ENCODE peak calls at places on chromosomes 6 and 20, in seven cellular contexts. F is H9, D is cardiac muscle cell, P is stomach, K is astrocyte, I is D721Med, B is GM10248. H is an unnamed sample.

GRCh38 chr20:7650481-7650880 is 289.8 kb downstream of the HAO1 start:
- DNase-seq in F (no peak), D (peak; percentile 2), P (no peak), K (peak; percentile 97), I (no peak), B (no peak), H (no peak)

GRCh38 chr20:62308102-62308822 is 5.5 kb downstream of the ADRM1 start:
- DNase-seq in F (no peak), D (no peak), P (no peak), K (no peak), I (no peak), B (no peak), H (no peak)

GRCh38 chr6:111242452-111242851 is 155.1 kb downstream of the SLC16A10 start:
- DNase-seq in F (no peak), D (no peak), P (no peak), K (peak; percentile 88), I (no peak), B (no peak), H (no peak)

GRCh38 chr6:169145991-169146501 is 107.6 kb downstream of the THBS2 start:
- DNase-seq in F (no peak), D (no peak), P (no peak), K (peak; percentile 73), I (no peak), B (no peak), H (no peak)

GRCh38 chr20:61850926-61851900 is 214.5 kb downstream of the TAF4 start:
- DNase-seq in F (no peak), D (peak; percentile 8), P (no peak), K (no peak), I (no peak), B (no peak), H (no peak)

GRCh38 chr6:10351678-10352220 is 63.1 kb downstream of the TFAP2A start:
- DNase-seq in F (peak; percentile 30), D (peak; percentile 20), P (no peak), K (no peak), I (no peak), B (no peak), H (no peak)

GRCh38 chr6:147691436-147691835 is 182.9 kb downstream of the SAMD5 start:
- DNase-seq in F (no peak), D (no peak), P (no peak), K (no peak), I (no peak), B (no peak), H (no peak)

GRCh38 chr6:41767112-41767946 is 12.4 kb downstream of the FRS3 start:
- DNase-seq in F (no peak), D (peak; percentile 36), P (peak; percentile 86), K (peak; percentile 70), I (no peak), B (no peak), H (no peak)

GRCh38 chr6:35363293-35363750 is 21.0 kb downstream of the PPARD start:
- DNase-seq in F (peak; percentile 50), D (peak; percentile 85), P (no peak), K (peak; percentile 51), I (no peak), B (no peak), H (no peak)

GRCh38 chr6:28771401-28772267 is 152.2 kb downstream of the TRIM27 start:
- DNase-seq in F (peak; percentile 82), D (peak; percentile 47), P (no peak), K (no peak), I (no peak), B (no peak), H (peak; percentile 78)

GRCh38 chr6:111481836-111482235 is 1.2 kb downstream of the REV3L start:
- DNase-seq in F (no peak), D (peak; percentile 28), P (no peak), K (no peak), I (no peak), B (no peak), H (no peak)

GRCh38 chr20:33062105-33062629 is 8.5 kb downstream of the BPIFB3 start:
- DNase-seq in F (no peak), D (no peak), P (no peak), K (no peak), I (no peak), B (no peak), H (no peak)

GRCh38 chr20:25541676-25542075 is 43.7 kb downstream of the NINL start:
- DNase-seq in F (no peak), D (no peak), P (no peak), K (no peak), I (no peak), B (no peak), H (no peak)

GRCh38 chr6:151807513-151808330 is at the start of gene ESR1:
- DNase-seq in F (peak; percentile 87), D (peak; percentile 55), P (peak; percentile 28), K (no peak), I (no peak), B (no peak), H (peak; percentile 29)

GRCh38 chr20:37823276-37823980 is 79.5 kb upstream of the VSTM2L start:
- DNase-seq in F (no peak), D (no peak), P (no peak), K (peak; percentile 20), I (no peak), B (no peak), H (no peak)

GRCh38 chr20:50774515-50774914 is 20.3 kb upstream of the BCAS4 start:
- DNase-seq in F (peak; percentile 4), D (no peak), P (no peak), K (no peak), I (no peak), B (no peak), H (no peak)

GRCh38 chr6:163386329-163386910 is 28.1 kb upstream of the QKI start:
- DNase-seq in F (no peak), D (no peak), P (no peak), K (no peak), I (no peak), B (no peak), H (no peak)

GRCh38 chr6:95248501-95248900 is 328.8 kb upstream of the MANEA start:
- DNase-seq in F (no peak), D (no peak), P (no peak), K (no peak), I (no peak), B (no peak), H (no peak)

GRCh38 chr6:104816141-104816540 is 43.6 kb downstream of the HACE1 start:
- DNase-seq in F (no peak), D (no peak), P (no peak), K (no peak), I (no peak), B (no peak), H (no peak)

GRCh38 chr6:135088818-135089809 is 34.5 kb upstream of the HBS1L start:
- DNase-seq in F (no peak), D (no peak), P (no peak), K (peak; percentile 71), I (no peak), B (peak; percentile 45), H (no peak)

GRCh38 chr6:3812596-3812995 is 36.6 kb upstream of the FAM50B start:
- DNase-seq in F (no peak), D (no peak), P (no peak), K (no peak), I (no peak), B (no peak), H (no peak)

GRCh38 chr6:3816251-3816650 is 32.9 kb upstream of the FAM50B start:
- DNase-seq in F (no peak), D (no peak), P (no peak), K (no peak), I (no peak), B (no peak), H (no peak)

GRCh38 chr6:3813150-3813780 is 35.9 kb upstream of the FAM50B start:
- DNase-seq in F (no peak), D (no peak), P (peak; percentile 28), K (no peak), I (no peak), B (peak; percentile 62), H (peak; percentile 54)

GRCh38 chr6:3814539-3814938 is 34.6 kb upstream of the FAM50B start:
- DNase-seq in F (no peak), D (no peak), P (no peak), K (no peak), I (no peak), B (no peak), H (no peak)

GRCh38 chr6:3813918-3814317 is 35.3 kb upstream of the FAM50B start:
- DNase-seq in F (no peak), D (no peak), P (no peak), K (no peak), I (no peak), B (no peak), H (no peak)
- TF ChIP-seq CTCF in F (no peak), D (no peak), P (no peak), K (no peak), I (no peak), B (no peak), H (no peak)

DNA sequence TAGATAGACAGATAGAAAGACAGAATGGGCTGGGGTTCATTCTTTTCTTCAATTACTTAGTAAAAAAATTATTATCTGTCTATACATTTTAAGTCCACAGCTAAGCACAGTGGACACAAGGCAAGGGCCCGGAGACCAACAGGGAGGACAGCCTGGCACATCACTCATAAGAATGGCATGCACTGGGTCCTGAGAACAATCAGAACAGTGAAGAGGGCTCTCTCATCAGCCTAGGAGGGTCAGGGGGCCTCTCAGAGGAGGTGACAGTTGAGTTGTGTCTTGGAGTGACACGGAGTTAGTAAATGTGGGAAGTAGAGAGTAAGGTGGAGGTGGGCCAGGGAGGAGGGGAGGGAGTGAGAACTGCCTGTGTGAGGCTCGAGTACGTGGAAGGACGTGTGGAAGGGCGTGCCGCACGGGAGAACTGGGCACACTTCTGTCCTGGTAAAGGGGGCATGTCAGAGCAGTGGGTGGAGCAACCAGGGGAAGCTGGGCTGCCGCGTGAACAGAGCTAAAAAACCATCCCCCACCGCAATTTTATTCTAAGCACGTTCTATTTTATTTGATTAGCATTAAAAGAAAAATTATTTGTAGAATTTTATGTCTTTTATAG is 45.1 kb upstream of the DSP start:
- DNase-seq in F (no peak), D (peak; percentile 47), P (no peak), K (no peak), I (no peak), B (no peak), H (no peak)
- TF ChIP-seq CTCF in F (no peak), D (no peak), P (no peak), K (no peak), I (no peak), B (no peak), H (no peak)

GRCh38 chr6:2973656-2974055 is 2.3 kb upstream of the SERPINB6 start:
- DNase-seq in F (no peak), D (no peak), P (no peak), K (no peak), I (no peak), B (no peak), H (no peak)

GRCh38 chr6:2969549-2969948 is 1.8 kb downstream of the SERPINB6 start:
- DNase-seq in F (no peak), D (no peak), P (no peak), K (no peak), I (no peak), B (no peak), H (no peak)

GRCh38 chr6:2970753-2971419 is 481 bp downstream of the SERPINB6 start:
- DNase-seq in F (no peak), D (peak; percentile 60), P (peak; percentile 78), K (peak; percentile 42), I (no peak), B (peak; percentile 42), H (peak; percentile 42)

GRCh38 chr6:2970034-2970685 is 1.2 kb downstream of the SERPINB6 start:
- DNase-seq in F (peak; percentile 25), D (no peak), P (no peak), K (peak; percentile 51), I (no peak), B (no peak), H (no peak)

GRCh38 chr6:2971420-2972218 is at the start of gene SERPINB6:
- DNase-seq in F (no peak), D (peak; percentile 69), P (peak; percentile 80), K (peak; percentile 62), I (no peak), B (peak; percentile 43), H (peak; percentile 42)
- TF ChIP-seq CTCF in F (no peak), D (no peak), P (no peak), K (no peak), I (no peak), B (no peak), H (no peak)

GRCh38 chr20:16666272-16666671 is 63.6 kb upstream of the SNRPB2 start:
- DNase-seq in F (no peak), D (no peak), P (no peak), K (no peak), I (no peak), B (no peak), H (no peak)
- TF ChIP-seq CTCF in F (peak; percentile 57), D (no peak), P (no peak), K (no peak), I (no peak), B (no peak), H (peak; percentile 30)